ENCODE peak calls at places on chromosomes 3 and 15, in ten cellular contexts. A is NCI-H146; F is NCI-H1436; G is mucosa of descending colon; M is WTC11; Z is stimulated activated CD8-positive, alpha-beta memory T cell treated with anti-CD3 and anti-CD28 coated beads, Interleukin-4, amount 100 ng/mL, for 1 hour; C is psoas muscle; V is HS-5; O is iris pigment epithelial cell; H is ELR. S is an unnamed sample.

GRCh38 chr3:108099203-108099602 is 8.4 kb upstream of the CD47 start:
- DNase-seq in A (no peak), F (no peak), G (no peak), M (no peak), Z (no peak), C (no peak), V (no peak), O (peak), H (peak), S (no peak)

GRCh38 chr3:153614563-153614962 is 452.5 kb downstream of the RAP2B start:
- DNase-seq in A (no peak), F (no peak), G (no peak), M (no peak), Z (no peak), C (no peak), V (peak), O (peak), H (peak), S (no peak)

GRCh38 chr3:18237251-18238005 is 187.7 kb downstream of the SATB1 start:
- DNase-seq in A (no peak), F (peak), G (no peak), M (no peak), Z (no peak), C (no peak), V (peak), O (peak), H (peak), S (no peak)

GRCh38 chr15:70294906-70295305 is 197.2 kb upstream of the TLE3 start:
- DNase-seq in A (no peak), F (no peak), G (no peak), M (no peak), Z (no peak), C (no peak), V (no peak), O (no peak), H (no peak), S (no peak)

GRCh38 chr3:194632211-194632982 is 822 bp downstream of the TMEM44 start:
- DNase-seq in A (no peak), F (no peak), G (peak), M (no peak), Z (no peak), C (peak), V (no peak), O (no peak), H (peak), S (peak)

GRCh38 chr3:34260266-34260990 is 462.0 kb downstream of the PDCD6IP start:
- DNase-seq in A (no peak), F (no peak), G (no peak), M (peak), Z (no peak), C (peak), V (peak), O (peak), H (peak), S (peak)

GRCh38 chr3:14306167-14306566 is 96.2 kb upstream of the SLC6A6 start:
- DNase-seq in A (no peak), F (no peak), G (no peak), M (no peak), Z (no peak), C (no peak), V (no peak), O (no peak), H (no peak), S (no peak)

GRCh38 chr3:20324664-20325478 is 138.9 kb upstream of the SGO1 start:
- DNase-seq in A (no peak), F (no peak), G (no peak), M (no peak), Z (no peak), C (no peak), V (no peak), O (no peak), H (no peak), S (no peak)

GRCh38 chr15:69080958-69081248 is 66.4 kb downstream of the NOX5 start:
- DNase-seq in A (no peak), F (no peak), G (no peak), M (no peak), Z (no peak), C (no peak), V (no peak), O (no peak), H (no peak), S (no peak)

GRCh38 chr3:188573286-188573928 is 419.4 kb downstream of the LPP start:
- DNase-seq in A (no peak), F (no peak), G (no peak), M (peak), Z (no peak), C (no peak), V (no peak), O (no peak), H (no peak), S (peak)

GRCh38 chr15:81265256-81265943 is 58.5 kb downstream of the STARD5 start:
- DNase-seq in A (no peak), F (no peak), G (no peak), M (no peak), Z (no peak), C (no peak), V (no peak), O (no peak), H (no peak), S (no peak)

GRCh38 chr3:60772584-60772983 is 478.7 kb downstream of the FHIT start:
- DNase-seq in A (no peak), F (no peak), G (no peak), M (no peak), Z (no peak), C (no peak), V (no peak), O (no peak), H (no peak), S (no peak)

GRCh38 chr3:156449712-156450574 is 105.0 kb downstream of the SSR3 start:
- DNase-seq in A (peak), F (no peak), G (no peak), M (peak), Z (no peak), C (no peak), V (no peak), O (peak), H (peak), S (no peak)

GRCh38 chr3:355622-356021 is 159.1 kb downstream of the CHL1 start:
- DNase-seq in A (no peak), F (no peak), G (no peak), M (no peak), Z (no peak), C (no peak), V (no peak), O (peak), H (no peak), S (no peak)

GRCh38 chr3:186097663-186098451 is 11.0 kb downstream of the ETV5 start:
- DNase-seq in A (peak), F (peak), G (peak), M (peak), Z (no peak), C (peak), V (no peak), O (peak), H (no peak), S (peak)

GRCh38 chr3:45976191-45977091 is 19.2 kb downstream of the FYCO1 start:
- DNase-seq in A (no peak), F (no peak), G (no peak), M (no peak), Z (no peak), C (no peak), V (no peak), O (no peak), H (no peak), S (no peak)

S was measured in lower lobe of right lung.